ENCODE peak calls at places on chromosomes 16 and 17, in nine cellular contexts. One of them, this sample, is unnamed.

GRCh38 chr17:38747385-38748328 is 479 bp downstream of the PCGF2 start:
- DNase-seq in NCI-H1694 treated with DMSO at 0.1 percent for 48 hours: no peak
- DNase-seq in adipocyte: peak
- DNase-seq in A549: no peak
- DNase-seq in progenitor cell of endocrine pancreas: peak
- DNase-seq in activated CD4-positive, alpha-beta T cell treated with anti-CD3 and anti-CD28 coated beads, Interleukin-2, amount 50 U/mL, for 24 hours: no peak
- DNase-seq in HS-5: no peak
- DNase-seq in neural crest cell: peak
- DNase-seq in mammary epithelial cell: peak
- DNase-seq in this sample: no peak

GRCh38 chr16:1592446-1592845 is 19.4 kb downstream of the IFT140 start:
- DNase-seq in mammary epithelial cell: no peak
- DNase-seq in adipocyte: no peak
- DNase-seq in A549: no peak
- DNase-seq in neural crest cell: no peak
- DNase-seq in activated CD4-positive, alpha-beta T cell treated with anti-CD3 and anti-CD28 coated beads, Interleukin-2, amount 50 U/mL, for 24 hours: no peak
- DNase-seq in NCI-H1694 treated with DMSO at 0.1 percent for 48 hours: no peak
- DNase-seq in HS-5: no peak
- DNase-seq in progenitor cell of endocrine pancreas: no peak
- DNase-seq in this sample: no peak

GRCh38 chr17:55238931-55239297 is 25.8 kb upstream of the HLF start:
- DNase-seq in progenitor cell of endocrine pancreas: no peak
- DNase-seq in HS-5: no peak
- DNase-seq in mammary epithelial cell: no peak
- DNase-seq in activated CD4-positive, alpha-beta T cell treated with anti-CD3 and anti-CD28 coated beads, Interleukin-2, amount 50 U/mL, for 24 hours: no peak
- DNase-seq in adipocyte: no peak
- DNase-seq in NCI-H1694 treated with DMSO at 0.1 percent for 48 hours: peak
- DNase-seq in neural crest cell: no peak
- DNase-seq in A549: peak
- DNase-seq in this sample: peak

GRCh38 chr17:7001562-7001961 is 5.7 kb downstream of the ALOX12 start:
- DNase-seq in activated CD4-positive, alpha-beta T cell treated with anti-CD3 and anti-CD28 coated beads, Interleukin-2, amount 50 U/mL, for 24 hours: no peak
- DNase-seq in A549: no peak
- DNase-seq in adipocyte: peak
- DNase-seq in mammary epithelial cell: no peak
- DNase-seq in HS-5: no peak
- DNase-seq in neural crest cell: peak
- DNase-seq in NCI-H1694 treated with DMSO at 0.1 percent for 48 hours: no peak
- DNase-seq in progenitor cell of endocrine pancreas: no peak
- DNase-seq in this sample: no peak

GRCh38 chr17:47265983-47266541 is 12.4 kb downstream of the ITGB3 start:
- DNase-seq in activated CD4-positive, alpha-beta T cell treated with anti-CD3 and anti-CD28 coated beads, Interleukin-2, amount 50 U/mL, for 24 hours: no peak
- DNase-seq in mammary epithelial cell: peak
- DNase-seq in progenitor cell of endocrine pancreas: no peak
- DNase-seq in A549: no peak
- DNase-seq in HS-5: peak
- DNase-seq in neural crest cell: no peak
- DNase-seq in adipocyte: peak
- DNase-seq in NCI-H1694 treated with DMSO at 0.1 percent for 48 hours: no peak
- DNase-seq in this sample: peak

GRCh38 chr17:67514998-67515397 is 137.9 kb downstream of the PITPNC1 start:
- DNase-seq in mammary epithelial cell: no peak
- DNase-seq in HS-5: no peak
- DNase-seq in activated CD4-positive, alpha-beta T cell treated with anti-CD3 and anti-CD28 coated beads, Interleukin-2, amount 50 U/mL, for 24 hours: no peak
- DNase-seq in progenitor cell of endocrine pancreas: no peak
- DNase-seq in neural crest cell: no peak
- DNase-seq in adipocyte: no peak
- DNase-seq in NCI-H1694 treated with DMSO at 0.1 percent for 48 hours: peak
- DNase-seq in A549: no peak
- DNase-seq in this sample: no peak

GRCh38 chr17:12078791-12079190 is 58.1 kb downstream of the MAP2K4 start:
- DNase-seq in A549: no peak
- DNase-seq in adipocyte: peak
- DNase-seq in progenitor cell of endocrine pancreas: no peak
- DNase-seq in mammary epithelial cell: peak
- DNase-seq in neural crest cell: no peak
- DNase-seq in activated CD4-positive, alpha-beta T cell treated with anti-CD3 and anti-CD28 coated beads, Interleukin-2, amount 50 U/mL, for 24 hours: no peak
- DNase-seq in NCI-H1694 treated with DMSO at 0.1 percent for 48 hours: no peak
- DNase-seq in HS-5: peak
- DNase-seq in this sample: peak

GRCh38 chr16:79599837-79600635 is 501 bp downstream of the MAF start:
- DNase-seq in neural crest cell: peak
- DNase-seq in NCI-H1694 treated with DMSO at 0.1 percent for 48 hours: no peak
- DNase-seq in HS-5: no peak
- DNase-seq in activated CD4-positive, alpha-beta T cell treated with anti-CD3 and anti-CD28 coated beads, Interleukin-2, amount 50 U/mL, for 24 hours: peak
- DNase-seq in mammary epithelial cell: peak
- DNase-seq in A549: peak
- DNase-seq in adipocyte: peak
- DNase-seq in progenitor cell of endocrine pancreas: peak
- DNase-seq in this sample: peak

GRCh38 chr16:6573577-6573976 is 759.1 kb upstream of the RBFOX1 start:
- DNase-seq in progenitor cell of endocrine pancreas: peak
- DNase-seq in A549: no peak
- DNase-seq in adipocyte: no peak
- DNase-seq in mammary epithelial cell: no peak
- DNase-seq in HS-5: no peak
- DNase-seq in activated CD4-positive, alpha-beta T cell treated with anti-CD3 and anti-CD28 coated beads, Interleukin-2, amount 50 U/mL, for 24 hours: no peak
- DNase-seq in neural crest cell: peak
- DNase-seq in NCI-H1694 treated with DMSO at 0.1 percent for 48 hours: peak
- DNase-seq in this sample: peak

GRCh38 chr16:67087803-67088202 is 21.9 kb upstream of the PHAF1 start:
- DNase-seq in HS-5: no peak
- DNase-seq in adipocyte: no peak
- DNase-seq in mammary epithelial cell: no peak
- DNase-seq in NCI-H1694 treated with DMSO at 0.1 percent for 48 hours: no peak
- DNase-seq in progenitor cell of endocrine pancreas: no peak
- DNase-seq in A549: no peak
- DNase-seq in activated CD4-positive, alpha-beta T cell treated with anti-CD3 and anti-CD28 coated beads, Interleukin-2, amount 50 U/mL, for 24 hours: no peak
- DNase-seq in neural crest cell: no peak
- DNase-seq in this sample: no peak

GRCh38 chr17:62179525-62180161 is 114.6 kb upstream of the MED13 start:
- DNase-seq in A549: peak
- DNase-seq in neural crest cell: no peak
- DNase-seq in progenitor cell of endocrine pancreas: no peak
- DNase-seq in HS-5: peak
- DNase-seq in NCI-H1694 treated with DMSO at 0.1 percent for 48 hours: no peak
- DNase-seq in mammary epithelial cell: peak
- DNase-seq in adipocyte: peak
- DNase-seq in activated CD4-positive, alpha-beta T cell treated with anti-CD3 and anti-CD28 coated beads, Interleukin-2, amount 50 U/mL, for 24 hours: no peak
- DNase-seq in this sample: peak

GRCh38 chr17:17097763-17098345 is 55.6 kb downstream of the MPRIP start:
- DNase-seq in NCI-H1694 treated with DMSO at 0.1 percent for 48 hours: no peak
- DNase-seq in mammary epithelial cell: no peak
- DNase-seq in neural crest cell: no peak
- DNase-seq in HS-5: no peak
- DNase-seq in activated CD4-positive, alpha-beta T cell treated with anti-CD3 and anti-CD28 coated beads, Interleukin-2, amount 50 U/mL, for 24 hours: no peak
- DNase-seq in A549: no peak
- DNase-seq in progenitor cell of endocrine pancreas: no peak
- DNase-seq in adipocyte: no peak
- DNase-seq in this sample: no peak

GRCh38 chr17:42598905-42599304 is 10.3 kb downstream of the RETREG3 start:
- DNase-seq in activated CD4-positive, alpha-beta T cell treated with anti-CD3 and anti-CD28 coated beads, Interleukin-2, amount 50 U/mL, for 24 hours: no peak
- DNase-seq in adipocyte: no peak
- DNase-seq in A549: no peak
- DNase-seq in mammary epithelial cell: no peak
- DNase-seq in NCI-H1694 treated with DMSO at 0.1 percent for 48 hours: no peak
- DNase-seq in progenitor cell of endocrine pancreas: no peak
- DNase-seq in neural crest cell: no peak
- DNase-seq in HS-5: no peak
- DNase-seq in this sample: no peak